ENCODE peak calls at places on chromosomes 12 and 14, in ten cellular contexts. One of them, this sample, is unnamed.

GRCh38 chr14:31320216-31320615 is 100.1 kb downstream of the HEATR5A start:
- DNase-seq in pancreas: no peak
- DNase-seq in stimulated activated CD4-positive, alpha-beta T cell treated with anti-CD3 and anti-CD28 coated beads, Interleukin-15, amount 100 ng/mL, for 1 hour: no peak
- DNase-seq in MV-4-11: no peak
- DNase-seq in brain pericyte: no peak
- DNase-seq in GDM1: no peak
- DNase-seq in mucosa of descending colon: no peak
- DNase-seq in HuH-7.5: no peak
- DNase-seq in A549: no peak
- DNase-seq in GM19239: no peak
- DNase-seq in this sample: no peak

GRCh38 chr12:5479761-5480160 is 47.9 kb downstream of the NTF3 start:
- DNase-seq in pancreas: no peak
- DNase-seq in stimulated activated CD4-positive, alpha-beta T cell treated with anti-CD3 and anti-CD28 coated beads, Interleukin-15, amount 100 ng/mL, for 1 hour: no peak
- DNase-seq in A549: no peak
- DNase-seq in brain pericyte: no peak
- DNase-seq in GDM1: no peak
- DNase-seq in HuH-7.5: no peak
- DNase-seq in mucosa of descending colon: no peak
- DNase-seq in GM19239: no peak
- DNase-seq in MV-4-11: no peak
- DNase-seq in this sample: no peak

GRCh38 chr12:460301-461230 is 827 bp downstream of the B4GALNT3 start:
- DNase-seq in GDM1: no peak
- DNase-seq in brain pericyte: no peak
- DNase-seq in mucosa of descending colon: peak
- DNase-seq in HuH-7.5: peak
- DNase-seq in A549: no peak
- DNase-seq in GM19239: peak
- DNase-seq in stimulated activated CD4-positive, alpha-beta T cell treated with anti-CD3 and anti-CD28 coated beads, Interleukin-15, amount 100 ng/mL, for 1 hour: no peak
- DNase-seq in pancreas: peak
- DNase-seq in MV-4-11: no peak
- DNase-seq in this sample: peak

GRCh38 chr14:102279688-102280348 is 25.1 kb downstream of the MOK start:
- DNase-seq in MV-4-11: no peak
- DNase-seq in A549: peak
- DNase-seq in brain pericyte: no peak
- DNase-seq in mucosa of descending colon: no peak
- DNase-seq in pancreas: no peak
- DNase-seq in GM19239: no peak
- DNase-seq in GDM1: no peak
- DNase-seq in HuH-7.5: no peak
- DNase-seq in stimulated activated CD4-positive, alpha-beta T cell treated with anti-CD3 and anti-CD28 coated beads, Interleukin-15, amount 100 ng/mL, for 1 hour: no peak
- DNase-seq in this sample: peak

GRCh38 chr12:38711055-38711454 is 194.3 kb downstream of the CPNE8 start:
- DNase-seq in pancreas: no peak
- DNase-seq in GM19239: no peak
- DNase-seq in GDM1: no peak
- DNase-seq in A549: no peak
- DNase-seq in stimulated activated CD4-positive, alpha-beta T cell treated with anti-CD3 and anti-CD28 coated beads, Interleukin-15, amount 100 ng/mL, for 1 hour: no peak
- DNase-seq in brain pericyte: no peak
- DNase-seq in HuH-7.5: peak
- DNase-seq in MV-4-11: no peak
- DNase-seq in mucosa of descending colon: no peak
- DNase-seq in this sample: no peak

GRCh38 chr12:9133243-9133938 is 17.7 kb upstream of the A2M start:
- DNase-seq in brain pericyte: no peak
- DNase-seq in pancreas: no peak
- DNase-seq in HuH-7.5: no peak
- DNase-seq in stimulated activated CD4-positive, alpha-beta T cell treated with anti-CD3 and anti-CD28 coated beads, Interleukin-15, amount 100 ng/mL, for 1 hour: no peak
- DNase-seq in A549: no peak
- DNase-seq in GM19239: no peak
- DNase-seq in MV-4-11: no peak
- DNase-seq in GDM1: no peak
- DNase-seq in mucosa of descending colon: no peak
- DNase-seq in this sample: no peak

GRCh38 chr14:33617154-33617553 is 333.7 kb downstream of the EGLN3 start:
- DNase-seq in MV-4-11: no peak
- DNase-seq in brain pericyte: no peak
- DNase-seq in stimulated activated CD4-positive, alpha-beta T cell treated with anti-CD3 and anti-CD28 coated beads, Interleukin-15, amount 100 ng/mL, for 1 hour: no peak
- DNase-seq in GDM1: no peak
- DNase-seq in HuH-7.5: no peak
- DNase-seq in mucosa of descending colon: no peak
- DNase-seq in A549: no peak
- DNase-seq in pancreas: no peak
- DNase-seq in GM19239: no peak
- DNase-seq in this sample: no peak

GRCh38 chr12:79161249-79161934 is 296.8 kb downstream of the SYT1 start:
- DNase-seq in mucosa of descending colon: no peak
- DNase-seq in GDM1: no peak
- DNase-seq in pancreas: no peak
- DNase-seq in brain pericyte: no peak
- DNase-seq in A549: peak
- DNase-seq in stimulated activated CD4-positive, alpha-beta T cell treated with anti-CD3 and anti-CD28 coated beads, Interleukin-15, amount 100 ng/mL, for 1 hour: no peak
- DNase-seq in MV-4-11: no peak
- DNase-seq in HuH-7.5: no peak
- DNase-seq in GM19239: no peak
- DNase-seq in this sample: no peak

GRCh38 chr12:117067638-117068037 is 31.6 kb downstream of the TESC start:
- DNase-seq in MV-4-11: peak
- DNase-seq in pancreas: peak
- DNase-seq in GDM1: no peak
- DNase-seq in A549: no peak
- DNase-seq in stimulated activated CD4-positive, alpha-beta T cell treated with anti-CD3 and anti-CD28 coated beads, Interleukin-15, amount 100 ng/mL, for 1 hour: no peak
- DNase-seq in brain pericyte: no peak
- DNase-seq in GM19239: no peak
- DNase-seq in mucosa of descending colon: no peak
- DNase-seq in HuH-7.5: no peak
- DNase-seq in this sample: no peak

GRCh38 chr14:77483851-77484250 is 14.8 kb downstream of the ISM2 start:
- DNase-seq in brain pericyte: no peak
- DNase-seq in mucosa of descending colon: no peak
- DNase-seq in HuH-7.5: no peak
- DNase-seq in A549: no peak
- DNase-seq in MV-4-11: no peak
- DNase-seq in GDM1: no peak
- DNase-seq in GM19239: no peak
- DNase-seq in stimulated activated CD4-positive, alpha-beta T cell treated with anti-CD3 and anti-CD28 coated beads, Interleukin-15, amount 100 ng/mL, for 1 hour: no peak
- DNase-seq in pancreas: no peak
- DNase-seq in this sample: no peak

GRCh38 chr12:8033153-8034044 is 883 bp downstream of the FOXJ2 start:
- DNase-seq in GM19239: peak
- DNase-seq in A549: peak
- DNase-seq in brain pericyte: no peak
- DNase-seq in GDM1: no peak
- DNase-seq in stimulated activated CD4-positive, alpha-beta T cell treated with anti-CD3 and anti-CD28 coated beads, Interleukin-15, amount 100 ng/mL, for 1 hour: no peak
- DNase-seq in HuH-7.5: peak
- DNase-seq in MV-4-11: no peak
- DNase-seq in mucosa of descending colon: peak
- DNase-seq in pancreas: peak
- DNase-seq in this sample: peak

GRCh38 chr12:117125275-117125613 is 26.0 kb upstream of the TESC start:
- DNase-seq in mucosa of descending colon: no peak
- DNase-seq in pancreas: no peak
- DNase-seq in MV-4-11: no peak
- DNase-seq in GDM1: no peak
- DNase-seq in GM19239: no peak
- DNase-seq in A549: no peak
- DNase-seq in brain pericyte: no peak
- DNase-seq in HuH-7.5: no peak
- DNase-seq in stimulated activated CD4-positive, alpha-beta T cell treated with anti-CD3 and anti-CD28 coated beads, Interleukin-15, amount 100 ng/mL, for 1 hour: no peak
- DNase-seq in this sample: no peak

GRCh38 chr14:98926802-98927201 is 345.2 kb downstream of the BCL11B start:
- DNase-seq in A549: no peak
- DNase-seq in HuH-7.5: no peak
- DNase-seq in MV-4-11: no peak
- DNase-seq in stimulated activated CD4-positive, alpha-beta T cell treated with anti-CD3 and anti-CD28 coated beads, Interleukin-15, amount 100 ng/mL, for 1 hour: no peak
- DNase-seq in GM19239: no peak
- DNase-seq in pancreas: no peak
- DNase-seq in brain pericyte: no peak
- DNase-seq in mucosa of descending colon: no peak
- DNase-seq in GDM1: no peak
- DNase-seq in this sample: no peak

GRCh38 chr12:100842156-100842555 is 47.6 kb downstream of the ANO4 start:
- DNase-seq in stimulated activated CD4-positive, alpha-beta T cell treated with anti-CD3 and anti-CD28 coated beads, Interleukin-15, amount 100 ng/mL, for 1 hour: no peak
- DNase-seq in HuH-7.5: no peak
- DNase-seq in GDM1: no peak
- DNase-seq in brain pericyte: no peak
- DNase-seq in mucosa of descending colon: no peak
- DNase-seq in GM19239: no peak
- DNase-seq in A549: no peak
- DNase-seq in pancreas: no peak
- DNase-seq in MV-4-11: no peak
- DNase-seq in this sample: no peak

GRCh38 chr12:104137175-104137901 is 672 bp downstream of the NFYB start:
- DNase-seq in GDM1: peak
- DNase-seq in A549: peak
- DNase-seq in brain pericyte: no peak
- DNase-seq in mucosa of descending colon: peak
- DNase-seq in pancreas: peak
- DNase-seq in stimulated activated CD4-positive, alpha-beta T cell treated with anti-CD3 and anti-CD28 coated beads, Interleukin-15, amount 100 ng/mL, for 1 hour: peak
- DNase-seq in HuH-7.5: peak
- DNase-seq in MV-4-11: peak
- DNase-seq in GM19239: peak
- DNase-seq in this sample: peak

GRCh38 chr12:2431810-2432209 is 363.0 kb upstream of the FKBP4 start:
- DNase-seq in stimulated activated CD4-positive, alpha-beta T cell treated with anti-CD3 and anti-CD28 coated beads, Interleukin-15, amount 100 ng/mL, for 1 hour: no peak
- DNase-seq in mucosa of descending colon: peak
- DNase-seq in HuH-7.5: no peak
- DNase-seq in GM19239: no peak
- DNase-seq in A549: no peak
- DNase-seq in MV-4-11: peak
- DNase-seq in GDM1: peak
- DNase-seq in pancreas: no peak
- DNase-seq in brain pericyte: no peak
- DNase-seq in this sample: peak

GRCh38 chr14:46051801-46052200 is 599.8 kb downstream of the RPL10L start:
- DNase-seq in stimulated activated CD4-positive, alpha-beta T cell treated with anti-CD3 and anti-CD28 coated beads, Interleukin-15, amount 100 ng/mL, for 1 hour: no peak
- DNase-seq in A549: no peak
- DNase-seq in mucosa of descending colon: no peak
- DNase-seq in GM19239: no peak
- DNase-seq in brain pericyte: no peak
- DNase-seq in pancreas: no peak
- DNase-seq in HuH-7.5: no peak
- DNase-seq in MV-4-11: no peak
- DNase-seq in GDM1: no peak
- DNase-seq in this sample: no peak

GRCh38 chr12:95547522-95548055 is 3.7 kb downstream of the USP44 start:
- DNase-seq in GDM1: no peak
- DNase-seq in mucosa of descending colon: no peak
- DNase-seq in GM19239: no peak
- DNase-seq in MV-4-11: no peak
- DNase-seq in pancreas: no peak
- DNase-seq in HuH-7.5: no peak
- DNase-seq in A549: no peak
- DNase-seq in stimulated activated CD4-positive, alpha-beta T cell treated with anti-CD3 and anti-CD28 coated beads, Interleukin-15, amount 100 ng/mL, for 1 hour: no peak
- DNase-seq in brain pericyte: no peak
- DNase-seq in this sample: no peak

GRCh38 chr12:104279164-104279563 is 24.4 kb upstream of the EID3 start:
- DNase-seq in mucosa of descending colon: no peak
- DNase-seq in GDM1: no peak
- DNase-seq in GM19239: no peak
- DNase-seq in stimulated activated CD4-positive, alpha-beta T cell treated with anti-CD3 and anti-CD28 coated beads, Interleukin-15, amount 100 ng/mL, for 1 hour: no peak
- DNase-seq in MV-4-11: no peak
- DNase-seq in brain pericyte: no peak
- DNase-seq in HuH-7.5: no peak
- DNase-seq in A549: no peak
- DNase-seq in pancreas: no peak
- DNase-seq in this sample: no peak

GRCh38 chr12:52380271-52380694 is 5.2 kb downstream of the KRT84 start:
- DNase-seq in stimulated activated CD4-positive, alpha-beta T cell treated with anti-CD3 and anti-CD28 coated beads, Interleukin-15, amount 100 ng/mL, for 1 hour: no peak
- DNase-seq in GDM1: peak
- DNase-seq in pancreas: peak
- DNase-seq in HuH-7.5: peak
- DNase-seq in mucosa of descending colon: peak
- DNase-seq in brain pericyte: no peak
- DNase-seq in A549: peak
- DNase-seq in GM19239: no peak
- DNase-seq in MV-4-11: peak
- DNase-seq in this sample: peak

GRCh38 chr14:76203086-76204001 is 51.6 kb downstream of the GPATCH2L start:
- DNase-seq in mucosa of descending colon: peak
- DNase-seq in GDM1: no peak
- DNase-seq in pancreas: no peak
- DNase-seq in stimulated activated CD4-positive, alpha-beta T cell treated with anti-CD3 and anti-CD28 coated beads, Interleukin-15, amount 100 ng/mL, for 1 hour: no peak
- DNase-seq in A549: peak
- DNase-seq in brain pericyte: peak
- DNase-seq in HuH-7.5: no peak
- DNase-seq in GM19239: no peak
- DNase-seq in MV-4-11: no peak
- DNase-seq in this sample: peak

GRCh38 chr14:22391908-22392307 is 197.1 kb downstream of the DAD1 start:
- DNase-seq in pancreas: peak
- DNase-seq in GM19239: peak
- DNase-seq in MV-4-11: peak
- DNase-seq in HuH-7.5: peak
- DNase-seq in brain pericyte: no peak
- DNase-seq in A549: peak
- DNase-seq in mucosa of descending colon: peak
- DNase-seq in stimulated activated CD4-positive, alpha-beta T cell treated with anti-CD3 and anti-CD28 coated beads, Interleukin-15, amount 100 ng/mL, for 1 hour: no peak
- DNase-seq in GDM1: peak
- DNase-seq in this sample: peak

GRCh38 chr14:92325835-92326234 is 2.9 kb downstream of the SLC24A4 start:
- DNase-seq in stimulated activated CD4-positive, alpha-beta T cell treated with anti-CD3 and anti-CD28 coated beads, Interleukin-15, amount 100 ng/mL, for 1 hour: no peak
- DNase-seq in GDM1: no peak
- DNase-seq in mucosa of descending colon: no peak
- DNase-seq in MV-4-11: no peak
- DNase-seq in brain pericyte: no peak
- DNase-seq in GM19239: no peak
- DNase-seq in pancreas: no peak
- DNase-seq in A549: peak
- DNase-seq in HuH-7.5: no peak
- DNase-seq in this sample: no peak

GRCh38 chr12:44101470-44101869 is 265.6 kb downstream of the TMEM117 start:
- DNase-seq in mucosa of descending colon: no peak
- DNase-seq in brain pericyte: no peak
- DNase-seq in HuH-7.5: no peak
- DNase-seq in stimulated activated CD4-positive, alpha-beta T cell treated with anti-CD3 and anti-CD28 coated beads, Interleukin-15, amount 100 ng/mL, for 1 hour: no peak
- DNase-seq in GDM1: no peak
- DNase-seq in pancreas: no peak
- DNase-seq in A549: no peak
- DNase-seq in MV-4-11: no peak
- DNase-seq in GM19239: no peak
- DNase-seq in this sample: no peak